ENCODE peak calls at places on chromosomes 11 and 22, in ten cellular contexts. B is IMR-90, W is A549, Z is mammary epithelial cell, R is ovary, O is right lobe of liver, T is thoracic aorta, Y is heart right ventricle, F is AG04450, P is colonic mucosa. J is an unnamed sample.

GRCh38 chr11:7457211-7457610 is 28.1 kb upstream of the OLFML1 start:
- DNase-seq in Y (no peak), Z (peak), W (no peak), R (no peak), O (no peak), B (no peak), T (no peak), P (no peak), F (no peak), J (no peak)

GRCh38 chr11:94675788-94676187 is 92.4 kb upstream of the AMOTL1 start:
- DNase-seq in F (no peak), T (no peak), Y (no peak), Z (peak), B (peak), O (no peak), R (no peak), W (no peak), P (no peak), J (no peak)

GRCh38 chr11:74004046-74004693 is 4.7 kb downstream of the UCP3 start:
- DNase-seq in Y (no peak), O (no peak), F (no peak), T (no peak), R (no peak), W (no peak), P (no peak), Z (no peak), B (no peak), J (no peak)

GRCh38 chr11:43969543-43969942 is 27.1 kb downstream of the C11orf96 start:
- DNase-seq in F (no peak), O (no peak), P (no peak), R (no peak), T (no peak), Z (no peak), W (no peak), Y (peak), B (no peak), J (peak)

GRCh38 chr11:28342704-28343103 is 234.5 kb downstream of the METTL15 start:
- DNase-seq in Y (no peak), T (no peak), W (peak), Z (no peak), P (no peak), F (no peak), B (peak), O (no peak), R (no peak), J (no peak)

GRCh38 chr11:2525941-2526807 is 81.4 kb downstream of the KCNQ1 start:
- DNase-seq in Z (no peak), O (peak), T (peak), W (no peak), B (no peak), F (no peak), P (peak), R (peak), Y (no peak), J (peak)

GRCh38 chr11:79042824-79043223 is 398.0 kb downstream of the TENM4 start:
- DNase-seq in F (no peak), B (no peak), W (no peak), O (no peak), P (no peak), Y (no peak), Z (peak), T (no peak), R (no peak), J (no peak)

GRCh38 chr11:90756617-90757016 is 533.8 kb upstream of the CHORDC1 start:
- DNase-seq in T (no peak), O (no peak), Z (no peak), W (no peak), R (no peak), Y (no peak), B (no peak), P (no peak), F (no peak), J (no peak)

GRCh38 chr11:85827768-85828639 is 17.1 kb upstream of the SYTL2 start:
- DNase-seq in R (no peak), O (no peak), T (no peak), F (peak), B (peak), W (peak), Z (peak), P (no peak), Y (no peak), J (no peak)

GRCh38 chr11:85829172-85829571 is 18.2 kb upstream of the SYTL2 start:
- DNase-seq in Z (no peak), W (no peak), R (no peak), T (no peak), F (no peak), O (no peak), B (no peak), P (no peak), Y (no peak), J (no peak)

GRCh38 chr11:85828640-85828978 is 17.7 kb upstream of the SYTL2 start:
- DNase-seq in P (no peak), R (no peak), B (no peak), F (no peak), O (no peak), Y (no peak), Z (no peak), T (no peak), W (peak), J (no peak)

GRCh38 chr11:85835263-85835662 is 19.9 kb upstream of the CCDC83 start:
- DNase-seq in Z (no peak), O (no peak), R (no peak), T (no peak), P (no peak), Y (no peak), F (no peak), B (no peak), W (no peak), J (no peak)

DNA sequence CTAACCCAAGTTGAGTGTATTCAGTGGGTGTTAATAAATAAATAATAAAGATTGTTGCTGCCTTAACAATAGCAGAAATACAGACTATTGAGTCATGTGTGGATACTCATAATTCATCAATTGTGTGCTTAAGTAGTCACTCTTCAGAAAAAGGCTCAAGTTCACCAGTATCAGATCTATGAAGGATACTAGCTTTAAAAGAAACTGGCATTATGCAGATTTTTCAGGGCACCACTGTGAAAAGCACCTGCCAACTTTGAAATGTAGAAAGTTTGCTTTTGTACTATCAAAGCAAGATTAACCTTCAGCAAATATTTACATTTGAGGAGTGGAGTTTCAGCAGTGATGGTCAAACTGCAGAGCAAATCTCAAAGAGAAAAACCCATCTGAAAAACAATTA is 20.1 kb upstream of the SYTL2 start:
- DNase-seq in T (no peak), Y (no peak), W (no peak), P (no peak), O (no peak), F (no peak), B (no peak), Z (no peak), R (no peak), J (no peak)
- H3K27ac ChIP-seq in T (no peak), Y (no peak), W (no peak), P (no peak), O (no peak), F (no peak), B (no peak), Z (no peak), R (no peak), J (no peak)

GRCh38 chr11:92397356-92397755 is 172.7 kb downstream of the FAT3 start:
- DNase-seq in B (no peak), W (no peak), Z (no peak), O (no peak), Y (no peak), F (no peak), R (no peak), P (no peak), T (no peak), J (no peak)

GRCh38 chr11:92396133-92396532 is 171.5 kb downstream of the FAT3 start:
- DNase-seq in B (no peak), P (no peak), R (no peak), Z (no peak), F (no peak), O (no peak), Y (no peak), W (no peak), T (no peak), J (no peak)

GRCh38 chr11:92401507-92401906 is 176.9 kb downstream of the FAT3 start:
- DNase-seq in F (no peak), P (no peak), W (no peak), T (no peak), B (no peak), Y (no peak), O (no peak), R (no peak), Z (no peak), J (no peak)

GRCh38 chr11:92399702-92400101 is 175.1 kb downstream of the FAT3 start:
- DNase-seq in O (no peak), T (no peak), B (no peak), Y (no peak), R (no peak), F (no peak), W (no peak), Z (no peak), P (no peak), J (no peak)
- TF ChIP-seq CTCF in O (no peak), T (no peak), B (peak), Y (no peak), R (no peak), F (peak), W (no peak), Z (peak), P (no peak), J (peak)

GRCh38 chr22:31170971-31171370 is 11.0 kb downstream of the RNF185 start:
- DNase-seq in R (no peak), Z (no peak), W (no peak), B (no peak), O (no peak), Y (no peak), T (no peak), P (no peak), F (no peak), J (no peak)
- H3K27ac ChIP-seq in R (no peak), Z (no peak), W (no peak), B (peak), O (no peak), Y (no peak), T (peak), P (no peak), F (no peak), J (no peak)

DNA sequence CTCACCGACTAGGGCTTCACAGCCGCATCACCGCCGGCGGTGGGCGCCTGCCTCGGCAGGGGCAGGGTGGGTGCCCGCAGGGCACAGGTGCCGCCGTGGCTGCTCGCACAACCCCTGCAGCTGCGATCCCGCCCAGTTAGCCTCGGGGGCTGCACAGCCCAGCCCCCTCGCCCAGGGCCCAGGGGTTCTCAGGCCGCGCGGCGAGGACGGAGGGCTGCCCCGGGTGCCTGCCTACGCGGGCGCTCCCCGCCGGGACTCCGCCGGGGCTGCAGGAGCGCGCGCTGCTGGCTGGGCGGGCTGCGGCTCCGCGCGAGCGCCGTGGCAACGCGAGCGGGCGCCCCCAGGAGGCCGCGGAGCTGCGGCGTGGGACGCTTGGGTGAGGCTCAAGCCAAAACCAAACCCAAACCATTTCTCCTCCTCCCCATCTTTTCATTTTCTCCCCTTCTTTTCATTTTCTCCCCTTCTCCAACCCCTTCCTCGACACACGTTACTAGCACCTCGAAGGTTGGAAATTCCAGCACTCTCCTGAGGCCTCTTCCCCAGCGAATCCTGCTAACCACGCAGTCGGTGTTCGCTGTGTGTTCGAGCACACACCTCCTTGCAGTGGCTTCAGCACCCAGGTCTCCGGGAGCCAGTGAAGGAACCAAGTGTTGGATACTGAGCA is at the start of gene MICAL3:
- DNase-seq in T (no peak), P (peak), Z (peak), B (peak), R (peak), F (no peak), Y (no peak), O (peak), W (peak), J (peak)
- TF ChIP-seq CTCF in T (peak), P (peak), Z (peak), B (peak), R (peak), F (peak), Y (peak), O (peak), W (peak), J (peak)

GRCh38 chr11:12162652-12163051 is 52.3 kb downstream of the MICAL2 start:
- DNase-seq in T (no peak), F (no peak), R (no peak), P (no peak), B (no peak), Z (no peak), Y (no peak), O (no peak), W (no peak), J (no peak)
- H3K27ac ChIP-seq in T (peak), F (peak), R (peak), P (peak), B (peak), Z (peak), Y (peak), O (no peak), W (no peak), J (peak)

GRCh38 chr11:133833101-133833898 is 12.0 kb downstream of the SPATA19 start:
- DNase-seq in T (no peak), Y (no peak), P (no peak), O (no peak), Z (no peak), R (no peak), F (no peak), W (no peak), B (no peak), J (no peak)

GRCh38 chr11:133832096-133833081 is 12.9 kb downstream of the SPATA19 start:
- DNase-seq in F (no peak), B (no peak), T (no peak), P (no peak), Z (no peak), W (no peak), O (no peak), R (no peak), Y (no peak), J (no peak)

GRCh38 chr11:133828861-133829260 is 16.5 kb downstream of the SPATA19 start:
- DNase-seq in O (no peak), F (no peak), P (no peak), T (no peak), W (no peak), Y (no peak), R (no peak), Z (no peak), B (no peak), J (no peak)

GRCh38 chr11:133829566-133829965 is 15.7 kb downstream of the SPATA19 start:
- DNase-seq in F (no peak), P (no peak), R (no peak), Z (no peak), B (no peak), W (no peak), O (no peak), Y (no peak), T (no peak), J (no peak)

DNA sequence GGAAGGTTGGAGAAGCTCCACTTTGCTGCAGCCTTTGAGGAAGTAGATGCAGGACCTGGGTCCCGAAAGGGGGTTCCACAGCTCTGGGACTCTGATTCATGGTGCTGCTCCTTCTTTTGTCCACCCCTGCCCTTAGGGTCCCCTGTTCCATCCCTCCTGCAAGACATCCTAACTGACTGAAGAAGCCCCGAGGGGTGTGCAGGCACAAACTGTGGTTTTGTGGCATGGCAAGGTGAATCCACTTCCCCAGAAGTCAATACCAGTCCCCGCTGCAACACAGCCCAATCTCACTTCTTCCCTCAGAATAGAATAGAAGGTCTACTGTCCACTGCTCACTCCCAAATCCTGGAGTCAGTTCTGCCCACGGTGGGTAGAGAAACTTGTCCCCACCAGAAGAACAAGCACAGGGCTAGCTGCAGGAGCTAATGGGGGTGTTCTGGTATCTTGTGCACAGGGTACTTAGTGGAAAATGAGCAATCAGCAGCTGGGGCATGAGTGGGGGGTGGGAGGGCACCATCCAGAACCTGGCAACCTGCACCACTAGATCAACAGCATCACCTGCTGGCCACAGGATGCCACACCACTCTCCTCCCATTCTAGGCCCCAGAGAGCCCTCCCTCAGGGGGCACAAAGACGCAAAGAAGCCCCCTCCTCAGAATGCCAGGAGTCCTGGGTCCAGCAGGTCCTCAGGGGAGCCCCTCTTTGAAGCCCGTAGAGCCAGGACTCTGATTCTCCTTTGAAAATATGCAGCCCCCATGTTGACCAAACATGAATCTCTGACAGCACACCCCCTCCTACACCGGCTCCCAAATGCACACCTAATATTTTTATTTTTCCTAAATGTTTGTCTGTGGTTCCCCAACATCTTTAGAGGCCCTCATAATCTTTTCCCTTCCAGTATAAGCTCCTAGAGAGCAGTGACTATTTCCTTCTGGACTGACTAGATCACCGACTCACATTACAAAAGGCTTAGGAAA is 14.1 kb downstream of the SPATA19 start:
- DNase-seq in Z (no peak), T (no peak), Y (no peak), P (no peak), F (no peak), R (no peak), B (no peak), O (no peak), W (no peak), J (no peak)
- TF ChIP-seq CTCF in Z (peak), T (no peak), Y (peak), P (no peak), F (no peak), R (no peak), B (no peak), O (peak), W (no peak), J (peak)

DNA sequence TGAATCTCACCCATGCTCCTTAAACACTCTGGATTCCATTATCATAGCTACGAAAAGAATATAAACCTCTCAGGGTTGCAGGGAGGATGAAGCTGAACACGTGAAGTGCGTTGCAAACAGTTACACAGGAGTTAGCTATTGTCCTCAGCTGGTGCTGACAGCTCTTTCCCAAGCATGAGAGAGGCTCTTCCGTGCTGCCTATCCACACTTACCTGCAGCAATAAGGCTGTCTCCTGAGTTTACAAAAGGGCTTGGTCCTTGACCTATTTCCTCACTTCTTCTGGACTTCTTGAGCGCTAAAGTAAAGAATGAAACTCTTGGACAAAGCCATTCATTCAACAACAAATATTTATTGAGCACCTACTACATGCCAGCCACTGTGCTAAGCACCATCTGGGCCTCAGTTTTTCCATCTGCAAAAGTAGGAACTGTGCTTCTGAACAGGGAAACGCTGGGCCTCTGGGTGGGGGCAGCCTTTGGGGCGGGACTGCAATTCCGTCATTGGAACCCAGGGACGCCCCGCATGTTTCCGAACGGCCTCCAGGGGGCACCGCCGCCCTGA is 749 bp upstream of the ARL2 start:
- DNase-seq in Z (no peak), P (peak), T (peak), O (peak), R (peak), B (peak), Y (peak), W (no peak), F (peak), J (no peak)
- H3K27ac ChIP-seq in Z (peak), P (peak), T (peak), O (peak), R (peak), B (peak), Y (peak), W (peak), F (peak), J (peak)

J was measured in left ventricle myocardium inferior.